ENCODE peak calls at places on chromosomes 1 and 21, in nine cellular contexts. P, I, M, U, S, W, R, V and Q are unnamed samples.

GRCh38 chr21:37463083-37463780 is 96.7 kb downstream of the DYRK1A start:
- DNase-seq in V (no peak), S (no peak), U (no peak), M (no peak), P (no peak), I (no peak), W (peak; percentile 63), R (no peak), Q (peak; percentile 23)

GRCh38 chr1:159161001-159161718 is 10.3 kb upstream of the CADM3 start:
- DNase-seq in U (peak; percentile 85), R (peak; percentile 84), S (no peak), P (peak; percentile 57), V (peak; percentile 64), I (peak; percentile 75), W (peak; percentile 89), M (peak; percentile 87), Q (peak; percentile 56)

GRCh38 chr21:38277501-38278111 is 20.8 kb downstream of the KCNJ15 start:
- DNase-seq in P (peak; percentile 65), U (no peak), W (peak; percentile 95), V (peak; percentile 32), I (no peak), S (no peak), R (no peak), M (no peak), Q (peak; percentile 95)

GRCh38 chr1:184157396-184157747 is 105.8 kb downstream of the TSEN15 start:
- DNase-seq in P (no peak), W (no peak), I (no peak), U (no peak), M (no peak), S (no peak), V (no peak), R (no peak), Q (no peak)

GRCh38 chr1:77313491-77313890 is 31.7 kb downstream of the AK5 start:
- DNase-seq in W (peak; percentile 41), U (no peak), R (peak; percentile 17), S (no peak), M (no peak), P (no peak), V (no peak), I (peak; percentile 46), Q (no peak)

GRCh38 chr1:20411196-20411980 is 74.6 kb downstream of the CAMK2N1 start:
- DNase-seq in R (no peak), I (no peak), U (peak; percentile 80), S (no peak), M (peak; percentile 49), P (no peak), V (no peak), W (peak; percentile 94), Q (peak; percentile 79)

GRCh38 chr21:46229133-46229922 is 754 bp upstream of the LSS start:
- DNase-seq in V (no peak), P (peak; percentile 43), M (no peak), U (no peak), S (no peak), I (no peak), W (peak; percentile 37), R (no peak), Q (no peak)

GRCh38 chr1:155086182-155086741 is 7.6 kb downstream of the EFNA3 start:
- DNase-seq in U (peak; percentile 91), M (peak; percentile 89), W (peak; percentile 65), I (peak; percentile 75), S (peak; percentile 86), V (peak; percentile 62), R (peak; percentile 68), P (peak; percentile 72), Q (no peak)

GRCh38 chr1:85351202-85351828 is 74.9 kb upstream of the BCL10 start:
- DNase-seq in V (no peak), P (no peak), W (peak; percentile 87), R (no peak), S (no peak), U (no peak), I (no peak), M (no peak), Q (no peak)

GRCh38 chr1:201223852-201224670 is 33.4 kb downstream of the IGFN1 start:
- DNase-seq in S (no peak), R (no peak), U (peak; percentile 49), V (no peak), P (no peak), W (no peak), I (peak; percentile 29), M (peak; percentile 11), Q (no peak)

GRCh38 chr1:98661544-98662353 is at the start of gene SNX7:
- DNase-seq in V (peak; percentile 90), P (peak; percentile 76), S (peak; percentile 93), I (peak; percentile 90), R (peak; percentile 92), M (peak; percentile 84), W (peak; percentile 77), U (peak; percentile 95), Q (peak; percentile 24)

GRCh38 chr1:245898581-245898980 is 608.5 kb downstream of the SMYD3 start:
- DNase-seq in U (no peak), V (no peak), R (no peak), S (no peak), W (no peak), P (no peak), I (no peak), M (no peak), Q (no peak)

GRCh38 chr1:107171378-107171777 is 30.5 kb downstream of the NTNG1 start:
- DNase-seq in V (no peak), P (no peak), W (no peak), M (no peak), S (no peak), U (no peak), I (no peak), R (no peak), Q (no peak)

GRCh38 chr1:179187043-179187442 is 42.4 kb downstream of the ABL2 start:
- DNase-seq in W (no peak), R (no peak), U (no peak), S (no peak), V (no peak), I (no peak), M (no peak), P (no peak), Q (no peak)

GRCh38 chr1:64965239-64966157 is 851 bp downstream of the JAK1 start:
- DNase-seq in P (peak; percentile 70), W (peak; percentile 39), R (no peak), U (peak; percentile 89), I (peak; percentile 70), V (peak; percentile 78), S (peak; percentile 86), M (peak; percentile 93), Q (peak; percentile 39)

GRCh38 chr1:24735156-24735618 is 10.1 kb upstream of the CLIC4 start:
- DNase-seq in M (no peak), I (no peak), U (no peak), R (no peak), W (no peak), S (no peak), V (no peak), P (no peak), Q (no peak)

GRCh38 chr1:24737368-24738117 is 7.7 kb upstream of the CLIC4 start:
- DNase-seq in M (no peak), R (no peak), U (peak; percentile 37), V (no peak), S (no peak), W (no peak), P (no peak), I (no peak), Q (no peak)

GRCh38 chr1:24739241-24739640 is 6.0 kb upstream of the CLIC4 start:
- DNase-seq in P (no peak), U (no peak), V (no peak), R (no peak), M (peak; percentile 32), W (no peak), S (no peak), I (no peak), Q (no peak)

GRCh38 chr1:24735619-24736375 is 9.4 kb upstream of the CLIC4 start:
- DNase-seq in S (peak; percentile 35), U (peak; percentile 52), I (peak; percentile 88), V (peak; percentile 78), W (no peak), P (peak; percentile 52), M (no peak), R (no peak), Q (no peak)
- H3K4me3 ChIP-seq in S (peak overlapping the region; percentile 19), U (no peak overlapping the region), I (peak overlapping the region; percentile 39), V (peak overlapping the region; percentile 24), W (no peak overlapping the region), P (no peak overlapping the region), M (no peak overlapping the region), R (no peak overlapping the region), Q (peak overlapping the region; percentile 10)

DNA sequence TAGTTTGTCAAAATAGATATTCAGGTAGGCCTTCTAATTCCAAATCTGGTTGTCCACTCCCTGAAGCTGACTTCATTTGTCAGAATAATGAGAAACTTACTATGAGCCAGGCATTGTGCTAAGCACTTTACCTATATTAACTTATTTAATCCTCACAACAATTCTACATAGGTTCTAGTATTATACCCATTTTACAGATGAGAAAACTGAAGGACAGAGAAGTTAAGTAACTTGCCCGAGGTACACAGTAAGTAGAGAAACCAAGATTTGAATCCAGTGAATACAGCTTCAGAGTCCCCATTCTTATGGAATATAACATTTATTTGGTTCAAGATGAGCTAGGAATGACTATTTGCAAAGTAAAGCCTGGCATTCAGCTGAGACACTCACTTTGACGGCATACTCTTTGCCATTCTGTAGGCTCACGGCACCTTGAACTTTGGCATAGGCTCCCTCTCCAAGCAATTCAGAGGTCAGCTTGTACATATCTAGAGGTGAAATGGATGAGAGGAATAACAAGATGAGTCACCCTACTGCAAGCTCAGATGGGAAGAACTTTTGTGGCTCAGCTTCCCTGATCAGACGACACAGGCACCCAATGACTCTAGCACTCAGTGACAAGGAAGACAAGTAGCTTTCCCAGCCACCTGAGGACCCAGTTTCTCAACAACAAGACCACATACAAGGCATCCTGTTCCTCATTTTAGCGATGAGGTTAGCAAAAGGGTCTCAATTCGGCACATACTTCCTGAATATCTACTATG is 23.7 kb downstream of the MKNK1 start:
- DNase-seq in I (no peak), R (no peak), V (no peak), S (no peak), M (no peak), U (no peak), W (no peak), P (no peak), Q (no peak)
- H3K27me3 ChIP-seq in I (no peaks in the 10 kb centered on the region), R (no peaks in the 10 kb centered on the region), V (no peaks in the 10 kb centered on the region), S (no peaks in the 10 kb centered on the region), M (no peaks in the 10 kb centered on the region), U (no peaks in the 10 kb centered on the region), W (no peaks in the 10 kb centered on the region), P (no peaks in the 10 kb centered on the region), Q (no peaks in the 10 kb centered on the region)

GRCh38 chr1:66563094-66563800 is 29.3 kb downstream of the SGIP1 start:
- DNase-seq in W (peak; percentile 58), M (no peak), R (no peak), S (no peak), P (peak; percentile 65), V (no peak), I (no peak), U (no peak), Q (peak; percentile 91)
- H3K4me3 ChIP-seq in W (no peak overlapping the region), M (no peak overlapping the region), R (no peak overlapping the region), S (peak overlapping the region; percentile 15), P (no peak overlapping the region), V (peak overlapping the region; percentile 10), I (no peak overlapping the region), U (no peak overlapping the region), Q (peak overlapping the region; percentile 42)

GRCh38 chr1:229600229-229600628 is 25.7 kb downstream of the TAF5L start:
- DNase-seq in M (no peak), W (no peak), I (no peak), U (no peak), R (no peak), V (no peak), S (no peak), P (no peak), Q (no peak)
- H3K27me3 ChIP-seq in M (no peaks in the 10 kb centered on the region), W (no peaks in the 10 kb centered on the region), I (no peaks in the 10 kb centered on the region), U (no peaks in the 10 kb centered on the region), R (no peaks in the 10 kb centered on the region), V (no peaks in the 10 kb centered on the region), S (no peaks in the 10 kb centered on the region), P (no peaks in the 10 kb centered on the region), Q (no peaks in the 10 kb centered on the region)